ENCODE peak calls at places on chromosomes 16 and 17, in nine cellular contexts. H is IMR-90, C is upper lobe of right lung, S is lung, E is body of pancreas, Q is brain microvascular endothelial cell, J is astrocyte of the spinal cord, Y is fibroblast of the aortic adventitia, P is pancreas. L is an unnamed sample.

GRCh38 chr17:56867948-56868376 is 34.0 kb downstream of the DGKE start:
- DNase-seq in C (no peak), H (peak; percentile 67), P (no peak), S (no peak), J (no peak), Y (peak; percentile 76), E (no peak), Q (no peak), L (no peak)

GRCh38 chr17:45852535-45853297 is 8.0 kb downstream of the SPPL2C start:
- DNase-seq in Q (peak; percentile 47), H (peak; percentile 55), Y (peak; percentile 71), J (peak; percentile 35), P (peak; percentile 30), S (peak; percentile 55), C (peak; percentile 70), E (peak; percentile 70), L (peak; percentile 66)

GRCh38 chr17:65925606-65926307 is 266.2 kb downstream of the CEP112 start:
- DNase-seq in C (no peak), E (no peak), H (peak; percentile 10), P (no peak), Q (peak; percentile 53), Y (peak; percentile 22), S (no peak), J (peak; percentile 59), L (no peak)

GRCh38 chr17:33039874-33040273 is 48.2 kb downstream of the SPACA3 start:
- DNase-seq in C (no peak), J (no peak), Y (peak; percentile 67), S (no peak), P (no peak), Q (peak; percentile 16), E (no peak), H (peak; percentile 78), L (no peak)

GRCh38 chr16:28546626-28547025 is 7.1 kb upstream of the SGF29 start:
- DNase-seq in J (no peak), Y (no peak), H (no peak), Q (no peak), E (no peak), S (no peak), P (no peak), C (no peak), L (peak; percentile 81)

GRCh38 chr16:86011532-86011931 is 112.6 kb downstream of the IRF8 start:
- DNase-seq in P (no peak), E (no peak), Y (no peak), J (no peak), S (no peak), Q (no peak), H (no peak), C (no peak), L (no peak)

GRCh38 chr16:83115491-83116232 is 488.9 kb downstream of the CDH13 start:
- DNase-seq in H (no peak), J (no peak), C (no peak), Y (no peak), E (no peak), S (no peak), P (no peak), Q (no peak), L (no peak)

GRCh38 chr17:46035112-46035818 is 36.2 kb downstream of the STH start:
- DNase-seq in S (no peak), E (peak; percentile 81), Q (no peak), P (peak; percentile 70), H (no peak), J (peak; percentile 29), C (no peak), Y (no peak), L (no peak)

GRCh38 chr17:52156576-52156975 is 1.9 kb downstream of the CA10 start:
- DNase-seq in Q (no peak), H (no peak), P (no peak), Y (no peak), E (no peak), S (no peak), C (no peak), J (no peak), L (no peak)

GRCh38 chr17:55004484-55004883 is 35.9 kb downstream of the STXBP4 start:
- DNase-seq in Q (no peak), J (no peak), Y (no peak), S (no peak), E (no peak), C (no peak), P (no peak), H (no peak), L (no peak)
- H3K4me3 ChIP-seq in Q (no peak overlapping the region), J (no peak overlapping the region), Y (no peak overlapping the region), S (no peak overlapping the region), E (no peak overlapping the region), C (no peak overlapping the region), P (no peak overlapping the region), H (no peak overlapping the region), L (no peak overlapping the region)

DNA sequence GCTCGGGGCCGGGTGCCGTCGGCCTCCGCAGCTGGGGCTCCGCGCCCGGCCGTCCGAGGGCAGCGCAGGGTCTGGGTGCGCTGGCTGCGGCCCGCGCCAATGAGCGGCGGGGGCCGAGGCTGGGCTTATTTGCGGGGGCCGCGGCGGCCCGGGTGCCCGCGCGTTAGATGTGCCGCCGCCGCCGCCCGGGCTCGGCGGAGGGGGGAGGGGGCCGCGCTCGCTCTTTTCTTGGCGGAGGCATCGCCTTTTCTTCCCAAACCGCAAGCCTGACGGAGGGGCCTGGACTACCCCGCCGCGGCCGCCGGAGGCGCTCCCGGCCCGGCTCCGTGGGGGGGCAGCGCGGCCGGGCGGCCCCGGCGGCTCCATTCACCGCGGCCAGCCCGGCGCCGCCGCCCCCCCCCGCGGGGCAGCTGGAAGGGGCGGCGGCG is at the start of gene NOTUM:
- DNase-seq in J (no peak), E (no peak), C (no peak), S (no peak), Y (peak; percentile 24), Q (no peak), P (no peak), H (peak; percentile 12), L (no peak)
- H3K4me3 ChIP-seq in J (no peak within 1 kb of the TSS), E (no peak within 1 kb of the TSS), C (peak within 1 kb of the TSS; percentile 47), S (peak within 1 kb of the TSS; percentile 9), Y (no peak within 1 kb of the TSS), Q (no peak within 1 kb of the TSS), P (peak within 1 kb of the TSS; percentile 48), H (peak within 1 kb of the TSS; percentile 21), L (no peak within 1 kb of the TSS)

GRCh38 chr17:39925282-39926134 is 1.9 kb downstream of the ORMDL3 start:
- DNase-seq in C (no peak), Q (no peak), H (no peak), E (peak; percentile 35), P (peak; percentile 64), J (no peak), Y (peak; percentile 7), S (no peak), L (no peak)
- H3K4me3 ChIP-seq in C (peak overlapping the region; percentile 83), Q (no peak overlapping the region), H (no peak overlapping the region), E (no peak overlapping the region), P (peak overlapping the region; percentile 86), J (no peak overlapping the region), Y (peak overlapping the region; percentile 81), S (no peak overlapping the region), L (no peak overlapping the region)

GRCh38 chr17:69540356-69540755 is 125.9 kb downstream of the MAP2K6 start:
- DNase-seq in J (no peak), S (no peak), P (no peak), E (no peak), Q (no peak), Y (peak; percentile 14), C (no peak), H (no peak), L (no peak)

GRCh38 chr17:69539274-69539673 is 124.8 kb downstream of the MAP2K6 start:
- DNase-seq in E (no peak), S (no peak), H (no peak), P (no peak), J (no peak), Y (no peak), C (no peak), Q (no peak), L (no peak)

GRCh38 chr17:69538795-69539194 is 124.3 kb downstream of the MAP2K6 start:
- DNase-seq in S (no peak), P (no peak), J (no peak), C (no peak), H (no peak), Q (no peak), Y (no peak), E (no peak), L (no peak)

GRCh38 chr17:69535022-69535570 is 120.6 kb downstream of the MAP2K6 start:
- DNase-seq in P (no peak), J (no peak), Y (no peak), S (no peak), E (no peak), Q (no peak), H (no peak), C (no peak), L (no peak)

GRCh38 chr17:69539781-69540319 is 125.4 kb downstream of the MAP2K6 start:
- DNase-seq in E (no peak), C (no peak), J (peak; percentile 93), Y (peak; percentile 74), S (no peak), Q (peak; percentile 25), H (peak; percentile 93), P (no peak), L (peak; percentile 31)
- H3K4me3 ChIP-seq in E (no peak overlapping the region), C (no peak overlapping the region), J (no peak overlapping the region), Y (no peak overlapping the region), S (no peak overlapping the region), Q (no peak overlapping the region), H (peak overlapping the region; percentile 25), P (no peak overlapping the region), L (no peak overlapping the region)

GRCh38 chr17:78170692-78171590 is 2.6 kb downstream of the SYNGR2 start:
- DNase-seq in J (no peak), S (no peak), Q (no peak), C (no peak), H (no peak), E (no peak), P (no peak), Y (no peak), L (no peak)
- H3K4me3 ChIP-seq in J (no peak overlapping the region), S (no peak overlapping the region), Q (no peak overlapping the region), C (no peak overlapping the region), H (no peak overlapping the region), E (no peak overlapping the region), P (no peak overlapping the region), Y (no peak overlapping the region), L (no peak overlapping the region)

GRCh38 chr17:12987120-12987519 is 30.7 kb downstream of the ELAC2 start:
- DNase-seq in Y (no peak), H (no peak), S (no peak), C (no peak), J (no peak), P (no peak), E (no peak), Q (no peak), L (no peak)
- H3K4me3 ChIP-seq in Y (no peak overlapping the region), H (no peak overlapping the region), S (no peak overlapping the region), C (no peak overlapping the region), J (no peak overlapping the region), P (no peak overlapping the region), E (no peak overlapping the region), Q (no peak overlapping the region), L (no peak overlapping the region)

L was measured in thyroid gland.